ENCODE peak calls at places on chromosomes 7 and 10, in nine cellular contexts. B, F, O, W, N, K, G, H and U are unnamed samples.

GRCh38 chr7:98488167-98488566 is 87.3 kb upstream of the BAIAP2L1 start:
- DNase-seq in B (no peak), F (no peak), O (no peak), W (no peak), N (no peak), K (no peak), G (no peak), H (no peak), U (no peak)

GRCh38 chr7:51451751-51452465 is 135.3 kb upstream of the COBL start:
- DNase-seq in B (no peak), F (no peak), O (no peak), W (no peak), N (peak), K (no peak), G (no peak), H (no peak), U (no peak)

GRCh38 chr7:782718-783449 is 49.4 kb upstream of the SUN1 start:
- DNase-seq in B (no peak), F (no peak), O (no peak), W (no peak), N (no peak), K (no peak), G (no peak), H (no peak), U (no peak)

GRCh38 chr7:107152011-107152410 is 16.8 kb upstream of the HBP1 start:
- DNase-seq in B (no peak), F (no peak), O (no peak), W (no peak), N (no peak), K (peak), G (peak), H (no peak), U (no peak)

GRCh38 chr10:68224810-68225209 is 7.1 kb downstream of the ATOH7 start:
- DNase-seq in B (no peak), F (no peak), O (no peak), W (no peak), N (no peak), K (no peak), G (no peak), H (no peak), U (no peak)

GRCh38 chr7:140672382-140673062 is at the start of gene ADCK2:
- DNase-seq in B (no peak), F (peak), O (peak), W (peak), N (peak), K (peak), G (peak), H (peak), U (peak)

GRCh38 chr7:142793156-142793555 is 22.4 kb downstream of the PRSS2 start:
- DNase-seq in B (no peak), F (no peak), O (no peak), W (no peak), N (no peak), K (no peak), G (no peak), H (no peak), U (no peak)

GRCh38 chr10:114432704-114433103 is 28.4 kb upstream of the AFAP1L2 start:
- DNase-seq in B (no peak), F (no peak), O (no peak), W (no peak), N (no peak), K (no peak), G (no peak), H (no peak), U (no peak)

GRCh38 chr10:129853236-129853946 is 110.7 kb downstream of the EBF3 start:
- DNase-seq in B (no peak), F (no peak), O (peak), W (no peak), N (no peak), K (peak), G (peak), H (no peak), U (no peak)

GRCh38 chr10:78139336-78139735 is 105.7 kb downstream of the RPS24 start:
- DNase-seq in B (no peak), F (peak), O (no peak), W (no peak), N (no peak), K (no peak), G (no peak), H (peak), U (no peak)

GRCh38 chr7:8353991-8354390 is 79.4 kb upstream of the NXPH1 start:
- DNase-seq in B (no peak), F (no peak), O (no peak), W (no peak), N (no peak), K (no peak), G (no peak), H (no peak), U (no peak)

GRCh38 chr10:48623607-48624132 is 18.8 kb upstream of the ARHGAP22 start:
- DNase-seq in B (no peak), F (no peak), O (no peak), W (no peak), N (no peak), K (no peak), G (no peak), H (no peak), U (no peak)

GRCh38 chr7:92763636-92764423 is 72.5 kb downstream of the CDK6 start:
- DNase-seq in B (no peak), F (no peak), O (peak), W (no peak), N (no peak), K (peak), G (peak), H (no peak), U (no peak)

GRCh38 chr7:86867163-86867762 is 192.2 kb downstream of the ELAPOR2 start:
- DNase-seq in B (no peak), F (peak), O (no peak), W (no peak), N (no peak), K (no peak), G (no peak), H (peak), U (peak)

GRCh38 chr7:138435231-138435919 is 24.7 kb upstream of the TRIM24 start:
- DNase-seq in B (no peak), F (no peak), O (no peak), W (no peak), N (no peak), K (no peak), G (no peak), H (no peak), U (no peak)

GRCh38 chr10:133126431-133127290 is 33.4 kb upstream of the KNDC1 start:
- DNase-seq in B (peak), F (no peak), O (no peak), W (peak), N (no peak), K (no peak), G (no peak), H (no peak), U (no peak)

GRCh38 chr7:4797858-4798705 is 22.7 kb downstream of the AP5Z1 start:
- DNase-seq in B (no peak), F (peak), O (peak), W (peak), N (peak), K (peak), G (peak), H (no peak), U (peak)

GRCh38 chr10:48506147-48506917 is 98.5 kb downstream of the ARHGAP22 start:
- DNase-seq in B (no peak), F (no peak), O (peak), W (no peak), N (no peak), K (peak), G (peak), H (no peak), U (no peak)

GRCh38 chr7:116554436-116554835 is 29.6 kb downstream of the CAV1 start:
- DNase-seq in B (no peak), F (no peak), O (no peak), W (peak), N (no peak), K (no peak), G (no peak), H (no peak), U (no peak)

GRCh38 chr7:27165655-27166474 is 528 bp upstream of the HOXA9 start:
- DNase-seq in B (peak), F (no peak), O (no peak), W (peak), N (no peak), K (no peak), G (no peak), H (no peak), U (no peak)

GRCh38 chr7:15326044-15326644 is 235.7 kb downstream of the AGMO start:
- DNase-seq in B (no peak), F (no peak), O (no peak), W (no peak), N (no peak), K (peak), G (peak), H (no peak), U (no peak)

GRCh38 chr10:110398419-110399162 is 93.9 kb upstream of the SMNDC1 start:
- DNase-seq in B (peak), F (no peak), O (no peak), W (peak), N (no peak), K (peak), G (peak), H (no peak), U (no peak)

GRCh38 chr10:97585439-97585811 is 1.2 kb downstream of the HOGA1 start:
- DNase-seq in B (no peak), F (no peak), O (no peak), W (no peak), N (no peak), K (no peak), G (no peak), H (no peak), U (no peak)

GRCh38 chr10:13961096-13961495 is 369.6 kb downstream of the FRMD4A start:
- DNase-seq in B (no peak), F (no peak), O (no peak), W (no peak), N (no peak), K (no peak), G (peak), H (no peak), U (no peak)

GRCh38 chr10:112250555-112250954 is 32.6 kb upstream of the TECTB start:
- DNase-seq in B (no peak), F (no peak), O (no peak), W (no peak), N (no peak), K (no peak), G (peak), H (no peak), U (no peak)

GRCh38 chr7:155377837-155378579 is 79.9 kb upstream of the EN2 start:
- DNase-seq in B (no peak), F (no peak), O (no peak), W (no peak), N (no peak), K (no peak), G (peak), H (no peak), U (no peak)

GRCh38 chr10:132422931-132423813 is 26.2 kb downstream of the PWWP2B start:
- DNase-seq in B (no peak), F (no peak), O (no peak), W (no peak), N (no peak), K (no peak), G (no peak), H (no peak), U (no peak)

GRCh38 chr10:74738985-74739567 is 87.3 kb upstream of the KAT6B start:
- DNase-seq in B (no peak), F (no peak), O (no peak), W (no peak), N (no peak), K (peak), G (no peak), H (no peak), U (no peak)

GRCh38 chr7:20330797-20331230 is at the start of gene ITGB8:
- DNase-seq in B (peak), F (peak), O (peak), W (peak), N (no peak), K (peak), G (peak), H (peak), U (no peak)

GRCh38 chr10:21349912-21350286 is 175.6 kb downstream of the SKIDA1 start:
- DNase-seq in B (no peak), F (no peak), O (no peak), W (no peak), N (no peak), K (no peak), G (no peak), H (no peak), U (no peak)

GRCh38 chr10:69786791-69787190 is 14.9 kb upstream of the COL13A1 start:
- DNase-seq in B (no peak), F (no peak), O (peak), W (no peak), N (no peak), K (peak), G (peak), H (no peak), U (no peak)

GRCh38 chr7:25924061-25924460 is 227.9 kb upstream of the NFE2L3 start:
- DNase-seq in B (no peak), F (no peak), O (no peak), W (no peak), N (no peak), K (no peak), G (no peak), H (no peak), U (no peak)

GRCh38 chr10:106708521-106708920 is 456.0 kb downstream of the SORCS1 start:
- DNase-seq in B (no peak), F (no peak), O (no peak), W (no peak), N (no peak), K (no peak), G (no peak), H (no peak), U (no peak)

GRCh38 chr10:128775743-128776142 is 649.5 kb upstream of the MKI67 start:
- DNase-seq in B (no peak), F (no peak), O (no peak), W (no peak), N (no peak), K (no peak), G (no peak), H (no peak), U (no peak)

GRCh38 chr7:31027161-31027965 is 24.7 kb upstream of the ADCYAP1R1 start:
- DNase-seq in B (no peak), F (peak), O (no peak), W (peak), N (peak), K (no peak), G (peak), H (peak), U (no peak)

GRCh38 chr10:88810196-88810961 is 7.8 kb downstream of the LIPM start:
- DNase-seq in B (no peak), F (peak), O (peak), W (no peak), N (no peak), K (peak), G (peak), H (no peak), U (peak)

GRCh38 chr10:88616250-88616977 is 29.9 kb downstream of the LIPJ start:
- DNase-seq in B (no peak), F (no peak), O (no peak), W (peak), N (no peak), K (no peak), G (no peak), H (peak), U (no peak)

GRCh38 chr10:27819781-27820531 is 74.3 kb upstream of the MKX start:
- DNase-seq in B (no peak), F (no peak), O (no peak), W (peak), N (no peak), K (no peak), G (peak), H (no peak), U (no peak)

GRCh38 chr10:124655191-124656112 is 88.7 kb downstream of the FAM53B start:
- DNase-seq in B (no peak), F (no peak), O (no peak), W (no peak), N (no peak), K (no peak), G (no peak), H (no peak), U (no peak)